ENCODE peak calls at places on chromosomes 16 and 17, in five cellular contexts. One of them, this sample, is unnamed.

GRCh38 chr16:11473728-11474127 is 113.0 kb downstream of the LITAF start:
- DNase-seq in sigmoid colon: no peak
- DNase-seq in kidney: no peak
- DNase-seq in HCT116: no peak
- DNase-seq in fibroblast of mammary gland: no peak
- DNase-seq in this sample: peak

GRCh38 chr17:18139949-18140348 is 31.4 kb downstream of the MYO15A start:
- DNase-seq in sigmoid colon: no peak
- DNase-seq in kidney: no peak
- DNase-seq in HCT116: no peak
- DNase-seq in fibroblast of mammary gland: peak
- DNase-seq in this sample: no peak

GRCh38 chr17:65261682-65262636 is 124.8 kb downstream of the RGS9 start:
- DNase-seq in sigmoid colon: no peak
- DNase-seq in kidney: no peak
- DNase-seq in HCT116: no peak
- DNase-seq in fibroblast of mammary gland: peak
- DNase-seq in this sample: no peak

GRCh38 chr17:71338396-71338795 is 782.4 kb upstream of the SOX9 start:
- DNase-seq in sigmoid colon: no peak
- DNase-seq in kidney: no peak
- DNase-seq in HCT116: no peak
- DNase-seq in fibroblast of mammary gland: peak
- DNase-seq in this sample: no peak

GRCh38 chr16:24776486-24777220 is 47.2 kb downstream of the TNRC6A start:
- DNase-seq in sigmoid colon: peak
- DNase-seq in kidney: no peak
- DNase-seq in HCT116: no peak
- DNase-seq in fibroblast of mammary gland: peak
- DNase-seq in this sample: no peak

GRCh38 chr16:46743232-46743719 is 4.9 kb downstream of the MYLK3 start:
- DNase-seq in sigmoid colon: peak
- DNase-seq in kidney: no peak
- DNase-seq in HCT116: no peak
- DNase-seq in fibroblast of mammary gland: peak
- DNase-seq in this sample: no peak

GRCh38 chr17:74274703-74275340 is 788 bp downstream of the DNAI2 start:
- DNase-seq in sigmoid colon: no peak
- DNase-seq in kidney: no peak
- DNase-seq in HCT116: no peak
- DNase-seq in fibroblast of mammary gland: no peak
- DNase-seq in this sample: no peak

GRCh38 chr16:23174622-23175021 is 7.9 kb upstream of the SCNN1G start:
- DNase-seq in sigmoid colon: no peak
- DNase-seq in kidney: no peak
- DNase-seq in HCT116: no peak
- DNase-seq in fibroblast of mammary gland: peak
- DNase-seq in this sample: no peak

GRCh38 chr17:17942846-17943245 is 29.4 kb downstream of the TOM1L2 start:
- DNase-seq in sigmoid colon: no peak
- DNase-seq in kidney: no peak
- DNase-seq in HCT116: no peak
- DNase-seq in fibroblast of mammary gland: peak
- DNase-seq in this sample: no peak

GRCh38 chr16:22727285-22728166 is 86.4 kb upstream of the HS3ST2 start:
- DNase-seq in sigmoid colon: no peak
- DNase-seq in kidney: no peak
- DNase-seq in HCT116: no peak
- DNase-seq in fibroblast of mammary gland: no peak
- DNase-seq in this sample: peak

DNA sequence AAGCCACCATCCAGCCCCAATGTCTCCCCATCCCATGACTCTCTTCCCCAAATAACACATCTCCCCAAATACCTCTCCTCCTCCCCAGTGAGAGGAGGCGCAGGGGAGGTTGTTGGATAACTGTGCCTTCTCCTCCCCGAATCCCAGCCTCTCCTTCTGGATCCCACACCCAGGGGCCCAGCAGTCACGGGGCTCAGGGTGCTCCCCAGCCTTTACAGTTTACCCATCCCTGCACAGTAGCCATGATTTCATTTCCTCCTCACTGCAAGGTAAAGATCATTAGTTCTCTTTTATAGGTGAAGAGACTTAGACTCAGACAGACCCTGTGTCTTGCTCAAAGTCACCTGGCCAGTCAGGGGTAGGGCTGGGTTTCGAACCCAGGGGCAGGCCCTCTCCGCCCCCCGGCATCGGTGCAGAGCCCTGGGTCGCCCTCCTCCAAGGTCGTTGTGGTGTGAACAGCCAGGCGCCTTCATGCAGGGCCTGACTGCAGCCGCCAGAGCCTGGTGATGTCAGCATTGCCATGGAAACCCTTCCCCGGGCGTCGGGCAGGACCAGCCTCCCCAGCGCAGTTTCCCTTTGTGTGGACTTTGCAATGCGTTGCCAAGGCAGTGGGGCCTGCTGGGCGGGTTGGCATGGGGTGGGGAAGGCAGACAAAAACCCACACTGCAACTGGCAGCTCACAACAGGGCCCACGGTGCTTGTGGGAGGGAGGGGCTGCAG is 53.3 kb upstream of the TOB1 start:
- DNase-seq in sigmoid colon: peak
- DNase-seq in kidney: peak
- DNase-seq in HCT116: no peak
- DNase-seq in fibroblast of mammary gland: peak
- DNase-seq in this sample: peak
- H3K4me3 ChIP-seq in sigmoid colon: peak
- H3K4me3 ChIP-seq in kidney: no peak
- H3K4me3 ChIP-seq in HCT116: no peak
- H3K4me3 ChIP-seq in fibroblast of mammary gland: no peak
- H3K4me3 ChIP-seq in this sample: no peak

DNA sequence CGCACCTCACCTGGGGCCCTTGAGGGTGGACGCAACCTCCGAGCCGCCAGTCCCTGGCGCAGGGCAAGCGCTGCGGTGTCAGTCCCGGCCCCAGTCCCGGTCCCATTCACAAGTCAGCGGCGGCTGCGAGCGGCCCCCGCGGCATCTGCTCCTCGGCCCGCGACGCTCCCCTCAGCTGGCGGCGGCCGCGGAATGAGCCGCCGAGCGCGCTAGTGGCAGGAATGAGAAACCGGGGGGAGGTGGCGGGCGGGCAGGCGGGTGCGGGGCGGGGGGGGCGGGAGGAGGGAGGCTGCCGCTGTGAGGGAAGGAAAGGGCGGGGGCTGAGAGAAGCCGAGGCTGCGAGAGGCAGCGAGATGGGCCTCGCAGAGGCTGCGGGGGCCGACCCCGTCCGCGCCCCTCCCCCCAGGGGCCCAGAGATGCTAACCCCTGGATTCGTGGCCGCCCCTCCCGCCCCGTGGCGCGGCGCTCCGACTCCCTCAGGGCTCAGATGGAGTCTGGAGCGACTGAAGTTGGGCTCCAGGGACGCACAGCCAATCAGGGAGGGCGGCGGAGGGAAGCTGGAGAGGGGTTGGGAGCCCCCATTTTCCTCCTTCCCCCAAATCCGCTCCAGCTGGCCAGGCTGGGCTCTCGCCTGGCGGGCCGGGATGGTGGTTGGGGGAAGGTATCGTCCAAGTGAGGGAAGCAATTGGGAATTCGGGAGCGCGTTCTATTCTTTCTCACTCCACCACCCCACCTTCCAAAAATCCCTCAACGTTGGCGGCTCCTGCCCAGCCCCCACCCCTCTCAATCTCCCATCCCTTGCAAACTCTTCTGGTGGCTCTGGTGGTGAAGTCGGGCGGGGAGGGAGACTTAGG is at the start of gene CDH11:
- DNase-seq in sigmoid colon: peak
- DNase-seq in kidney: peak
- DNase-seq in HCT116: no peak
- DNase-seq in fibroblast of mammary gland: peak
- DNase-seq in this sample: no peak
- TF ChIP-seq CTCF in sigmoid colon: peak
- TF ChIP-seq CTCF in kidney: no peak
- TF ChIP-seq CTCF in HCT116: no peak
- TF ChIP-seq CTCF in fibroblast of mammary gland: no peak
- TF ChIP-seq CTCF in this sample: no peak

DNA sequence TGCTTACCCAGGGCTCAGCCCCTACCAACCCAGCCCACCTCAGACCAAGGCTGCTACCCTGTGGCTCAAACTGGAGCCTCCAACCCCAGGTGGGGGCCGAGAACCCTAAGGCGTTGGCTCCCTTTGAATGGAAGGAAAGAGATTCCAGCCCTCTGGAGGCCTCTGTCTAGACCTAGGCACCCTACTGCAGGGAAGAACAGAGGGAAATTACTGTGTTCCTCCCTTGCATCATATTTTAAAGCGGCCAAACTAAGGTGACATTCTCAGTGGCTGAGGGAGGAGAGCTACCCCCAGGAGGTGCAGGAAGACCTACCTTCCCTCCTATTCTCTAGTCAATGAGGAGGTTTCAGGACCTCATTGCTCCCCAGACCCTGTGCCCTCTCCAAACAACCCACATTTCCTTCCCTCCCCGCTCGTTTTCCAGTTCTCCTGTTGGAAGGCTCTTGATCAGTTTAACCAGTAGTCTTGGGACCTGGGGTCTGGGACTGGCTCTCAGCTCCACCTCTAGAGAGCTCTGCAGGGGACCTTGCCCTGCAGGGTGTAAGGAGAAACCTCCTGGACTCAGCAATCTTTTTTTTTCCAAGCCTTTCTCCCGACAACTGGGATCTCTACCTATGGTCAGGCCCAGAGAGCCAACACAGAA is 5.5 kb upstream of the HOXB8 start:
- DNase-seq in sigmoid colon: no peak
- DNase-seq in kidney: peak
- DNase-seq in HCT116: no peak
- DNase-seq in fibroblast of mammary gland: no peak
- DNase-seq in this sample: no peak
- H3K4me3 ChIP-seq in sigmoid colon: no peak
- H3K4me3 ChIP-seq in kidney: peak
- H3K4me3 ChIP-seq in HCT116: no peak
- H3K4me3 ChIP-seq in fibroblast of mammary gland: no peak
- H3K4me3 ChIP-seq in this sample: no peak

GRCh38 chr17:42979511-42980273 is at the start of gene PTGES3L:
- DNase-seq in sigmoid colon: peak
- DNase-seq in kidney: no peak
- DNase-seq in HCT116: no peak
- DNase-seq in fibroblast of mammary gland: no peak
- DNase-seq in this sample: no peak

GRCh38 chr17:42984486-42984885 is 4.1 kb downstream of the RUNDC1 start:
- DNase-seq in sigmoid colon: no peak
- DNase-seq in kidney: no peak
- DNase-seq in HCT116: no peak
- DNase-seq in fibroblast of mammary gland: no peak
- DNase-seq in this sample: peak

GRCh38 chr17:42980274-42980765 is at the start of gene RUNDC1:
- DNase-seq in sigmoid colon: peak
- DNase-seq in kidney: peak
- DNase-seq in HCT116: peak
- DNase-seq in fibroblast of mammary gland: peak
- DNase-seq in this sample: no peak

GRCh38 chr17:42982266-42982665 is 1.9 kb downstream of the RUNDC1 start:
- DNase-seq in sigmoid colon: no peak
- DNase-seq in kidney: no peak
- DNase-seq in HCT116: no peak
- DNase-seq in fibroblast of mammary gland: no peak
- DNase-seq in this sample: peak

GRCh38 chr17:42980766-42981397 is 517 bp downstream of the RUNDC1 start:
- DNase-seq in sigmoid colon: peak
- DNase-seq in kidney: peak
- DNase-seq in HCT116: peak
- DNase-seq in fibroblast of mammary gland: peak
- DNase-seq in this sample: no peak
- TF ChIP-seq CTCF in sigmoid colon: no peak
- TF ChIP-seq CTCF in kidney: no peak
- TF ChIP-seq CTCF in HCT116: no peak
- TF ChIP-seq CTCF in fibroblast of mammary gland: no peak
- TF ChIP-seq CTCF in this sample: peak